ENCODE peak calls at places on chromosomes 11 and 22, in ten cellular contexts. One of them, this sample, is unnamed.

GRCh38 chr11:122727101-122727929 is 71.8 kb downstream of the UBASH3B start:
- DNase-seq in neuronal stem cell: peak
- DNase-seq in HCT116: no peak
- DNase-seq in naive thymus-derived CD4-positive, alpha-beta T cell: no peak
- DNase-seq in stomach: no peak
- DNase-seq in IMR-90: no peak
- DNase-seq in effector memory CD4-positive, alpha-beta T cell: no peak
- DNase-seq in substantia nigra: no peak
- DNase-seq in K562: no peak
- DNase-seq in SK-N-SH: peak
- DNase-seq in this sample: no peak

GRCh38 chr11:122817121-122817520 is 21.2 kb upstream of the CRTAM start:
- DNase-seq in IMR-90: no peak
- DNase-seq in naive thymus-derived CD4-positive, alpha-beta T cell: no peak
- DNase-seq in K562: no peak
- DNase-seq in effector memory CD4-positive, alpha-beta T cell: no peak
- DNase-seq in substantia nigra: no peak
- DNase-seq in HCT116: peak
- DNase-seq in SK-N-SH: no peak
- DNase-seq in neuronal stem cell: no peak
- DNase-seq in stomach: no peak
- DNase-seq in this sample: no peak

GRCh38 chr11:84232511-84232910 is 946.3 kb upstream of the CCDC90B start:
- DNase-seq in stomach: no peak
- DNase-seq in SK-N-SH: no peak
- DNase-seq in K562: no peak
- DNase-seq in substantia nigra: no peak
- DNase-seq in effector memory CD4-positive, alpha-beta T cell: no peak
- DNase-seq in neuronal stem cell: no peak
- DNase-seq in HCT116: no peak
- DNase-seq in naive thymus-derived CD4-positive, alpha-beta T cell: no peak
- DNase-seq in IMR-90: no peak
- DNase-seq in this sample: no peak

GRCh38 chr11:94025695-94026394 is 4.7 kb downstream of the HEPHL1 start:
- DNase-seq in naive thymus-derived CD4-positive, alpha-beta T cell: no peak
- DNase-seq in SK-N-SH: no peak
- DNase-seq in effector memory CD4-positive, alpha-beta T cell: no peak
- DNase-seq in K562: no peak
- DNase-seq in HCT116: no peak
- DNase-seq in IMR-90: peak
- DNase-seq in stomach: no peak
- DNase-seq in substantia nigra: no peak
- DNase-seq in neuronal stem cell: no peak
- DNase-seq in this sample: no peak

GRCh38 chr22:20653012-20653794 is 120.7 kb upstream of the SERPIND1 start:
- DNase-seq in stomach: no peak
- DNase-seq in neuronal stem cell: no peak
- DNase-seq in IMR-90: no peak
- DNase-seq in substantia nigra: no peak
- DNase-seq in SK-N-SH: no peak
- DNase-seq in K562: no peak
- DNase-seq in HCT116: no peak
- DNase-seq in naive thymus-derived CD4-positive, alpha-beta T cell: no peak
- DNase-seq in effector memory CD4-positive, alpha-beta T cell: no peak
- DNase-seq in this sample: no peak

GRCh38 chr11:30914143-30914762 is 328.1 kb upstream of the MPPED2 start:
- DNase-seq in IMR-90: peak
- DNase-seq in effector memory CD4-positive, alpha-beta T cell: no peak
- DNase-seq in naive thymus-derived CD4-positive, alpha-beta T cell: no peak
- DNase-seq in stomach: peak
- DNase-seq in SK-N-SH: peak
- DNase-seq in HCT116: peak
- DNase-seq in substantia nigra: peak
- DNase-seq in neuronal stem cell: peak
- DNase-seq in K562: peak
- DNase-seq in this sample: peak

GRCh38 chr22:35425971-35426800 is 26.2 kb downstream of the MCM5 start:
- DNase-seq in effector memory CD4-positive, alpha-beta T cell: no peak
- DNase-seq in HCT116: no peak
- DNase-seq in stomach: no peak
- DNase-seq in substantia nigra: no peak
- DNase-seq in K562: no peak
- DNase-seq in SK-N-SH: no peak
- DNase-seq in naive thymus-derived CD4-positive, alpha-beta T cell: no peak
- DNase-seq in IMR-90: peak
- DNase-seq in neuronal stem cell: no peak
- DNase-seq in this sample: peak

GRCh38 chr11:2944530-2944929 is 15.3 kb upstream of the PHLDA2 start:
- DNase-seq in HCT116: no peak
- DNase-seq in K562: no peak
- DNase-seq in naive thymus-derived CD4-positive, alpha-beta T cell: no peak
- DNase-seq in stomach: no peak
- DNase-seq in SK-N-SH: no peak
- DNase-seq in substantia nigra: no peak
- DNase-seq in neuronal stem cell: no peak
- DNase-seq in effector memory CD4-positive, alpha-beta T cell: no peak
- DNase-seq in IMR-90: no peak
- DNase-seq in this sample: no peak

GRCh38 chr11:111960916-111961315 is 23.8 kb downstream of the DIXDC1 start:
- DNase-seq in SK-N-SH: no peak
- DNase-seq in substantia nigra: no peak
- DNase-seq in IMR-90: no peak
- DNase-seq in neuronal stem cell: no peak
- DNase-seq in HCT116: no peak
- DNase-seq in K562: no peak
- DNase-seq in stomach: peak
- DNase-seq in effector memory CD4-positive, alpha-beta T cell: no peak
- DNase-seq in naive thymus-derived CD4-positive, alpha-beta T cell: no peak
- DNase-seq in this sample: peak

GRCh38 chr11:93875637-93876036 is 25.2 kb upstream of the VSTM5 start:
- DNase-seq in effector memory CD4-positive, alpha-beta T cell: no peak
- DNase-seq in stomach: no peak
- DNase-seq in naive thymus-derived CD4-positive, alpha-beta T cell: no peak
- DNase-seq in substantia nigra: no peak
- DNase-seq in SK-N-SH: no peak
- DNase-seq in IMR-90: no peak
- DNase-seq in HCT116: no peak
- DNase-seq in neuronal stem cell: no peak
- DNase-seq in K562: no peak
- DNase-seq in this sample: no peak

GRCh38 chr11:32033491-32033890 is 57.4 kb upstream of the RCN1 start:
- DNase-seq in effector memory CD4-positive, alpha-beta T cell: no peak
- DNase-seq in SK-N-SH: no peak
- DNase-seq in stomach: no peak
- DNase-seq in neuronal stem cell: no peak
- DNase-seq in K562: no peak
- DNase-seq in substantia nigra: no peak
- DNase-seq in naive thymus-derived CD4-positive, alpha-beta T cell: no peak
- DNase-seq in IMR-90: peak
- DNase-seq in HCT116: no peak
- DNase-seq in this sample: no peak

GRCh38 chr11:117884994-117885393 is 8.5 kb upstream of the FXYD6 start:
- DNase-seq in effector memory CD4-positive, alpha-beta T cell: no peak
- DNase-seq in K562: no peak
- DNase-seq in IMR-90: peak
- DNase-seq in neuronal stem cell: no peak
- DNase-seq in SK-N-SH: no peak
- DNase-seq in HCT116: no peak
- DNase-seq in substantia nigra: no peak
- DNase-seq in stomach: no peak
- DNase-seq in naive thymus-derived CD4-positive, alpha-beta T cell: no peak
- DNase-seq in this sample: no peak

GRCh38 chr22:35155403-35156025 is 89.6 kb downstream of the ISX start:
- DNase-seq in neuronal stem cell: no peak
- DNase-seq in naive thymus-derived CD4-positive, alpha-beta T cell: no peak
- DNase-seq in IMR-90: no peak
- DNase-seq in effector memory CD4-positive, alpha-beta T cell: no peak
- DNase-seq in SK-N-SH: no peak
- DNase-seq in substantia nigra: no peak
- DNase-seq in stomach: no peak
- DNase-seq in K562: no peak
- DNase-seq in HCT116: no peak
- DNase-seq in this sample: no peak

DNA sequence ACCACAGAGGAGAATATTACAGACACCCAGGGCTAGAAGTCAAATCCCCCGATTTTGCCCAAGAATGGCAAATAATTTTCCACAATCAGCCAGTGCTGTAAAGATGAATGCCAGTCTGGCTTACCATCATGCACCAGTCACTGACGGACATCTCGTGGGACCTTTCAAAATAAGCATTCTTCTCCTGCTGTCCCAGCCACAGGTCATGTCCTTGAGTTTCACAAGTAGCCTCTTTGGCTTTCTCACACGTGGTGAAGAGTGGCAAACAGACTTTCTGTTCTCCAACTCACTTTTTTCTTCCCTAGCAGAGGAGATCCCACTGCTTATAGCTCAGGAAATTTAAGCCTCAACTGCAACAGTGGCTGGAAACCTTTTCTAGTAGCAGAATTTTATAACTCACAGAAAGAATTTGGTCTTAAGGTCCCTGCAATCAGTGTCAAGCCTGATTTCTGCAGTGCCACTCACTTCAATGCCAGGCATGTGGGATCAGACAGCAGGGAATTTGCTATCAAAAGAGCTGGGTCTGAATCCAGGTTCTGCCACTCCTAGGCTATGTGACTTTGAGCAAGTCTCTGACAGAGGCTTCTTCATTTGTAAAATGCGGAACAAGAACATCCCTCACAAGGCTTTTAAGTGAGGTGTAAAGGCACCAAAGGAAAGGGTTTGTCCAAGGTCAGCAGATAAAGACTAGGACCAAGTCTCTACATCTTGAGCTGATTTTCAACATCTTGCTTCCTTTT is 3.6 kb downstream of the PIK3IP1 start:
- DNase-seq in substantia nigra: no peak
- DNase-seq in effector memory CD4-positive, alpha-beta T cell: no peak
- DNase-seq in IMR-90: no peak
- DNase-seq in neuronal stem cell: no peak
- DNase-seq in K562: no peak
- DNase-seq in SK-N-SH: no peak
- DNase-seq in naive thymus-derived CD4-positive, alpha-beta T cell: no peak
- DNase-seq in stomach: no peak
- DNase-seq in HCT116: no peak
- DNase-seq in this sample: no peak
- H3K27ac ChIP-seq in substantia nigra: peak
- H3K27ac ChIP-seq in effector memory CD4-positive, alpha-beta T cell: peak
- H3K27ac ChIP-seq in IMR-90: no peak
- H3K27ac ChIP-seq in neuronal stem cell: no peak
- H3K27ac ChIP-seq in K562: no peak
- H3K27ac ChIP-seq in SK-N-SH: no peak
- H3K27ac ChIP-seq in naive thymus-derived CD4-positive, alpha-beta T cell: peak
- H3K27ac ChIP-seq in stomach: peak
- H3K27ac ChIP-seq in HCT116: no peak
- H3K27ac ChIP-seq in this sample: peak

DNA sequence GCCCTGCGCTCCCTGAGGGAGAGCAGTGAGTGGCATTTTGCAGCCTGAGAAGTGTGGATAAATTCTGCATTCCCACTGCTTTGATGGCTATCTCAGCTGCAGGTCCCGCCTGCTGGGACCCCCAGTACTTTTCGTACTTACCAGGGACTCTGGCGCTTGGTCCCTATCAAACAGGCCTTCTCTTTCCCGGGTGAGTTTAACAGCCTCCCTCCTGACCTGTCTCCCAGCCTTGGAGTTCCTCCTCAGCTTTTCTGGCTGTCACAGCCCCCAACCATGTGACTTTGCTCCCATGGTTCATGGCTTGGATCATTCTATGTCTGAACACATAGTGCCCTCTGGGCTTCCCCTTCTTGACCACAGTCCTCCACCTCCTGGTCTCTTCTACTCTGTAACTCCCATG is 56.9 kb downstream of the PARVA start:
- DNase-seq in IMR-90: peak
- DNase-seq in naive thymus-derived CD4-positive, alpha-beta T cell: no peak
- DNase-seq in HCT116: no peak
- DNase-seq in K562: no peak
- DNase-seq in substantia nigra: no peak
- DNase-seq in neuronal stem cell: no peak
- DNase-seq in stomach: no peak
- DNase-seq in effector memory CD4-positive, alpha-beta T cell: no peak
- DNase-seq in SK-N-SH: no peak
- DNase-seq in this sample: no peak
- H3K27ac ChIP-seq in IMR-90: peak
- H3K27ac ChIP-seq in naive thymus-derived CD4-positive, alpha-beta T cell: no peak
- H3K27ac ChIP-seq in HCT116: no peak
- H3K27ac ChIP-seq in K562: no peak
- H3K27ac ChIP-seq in substantia nigra: no peak
- H3K27ac ChIP-seq in neuronal stem cell: no peak
- H3K27ac ChIP-seq in stomach: peak
- H3K27ac ChIP-seq in effector memory CD4-positive, alpha-beta T cell: no peak
- H3K27ac ChIP-seq in SK-N-SH: peak
- H3K27ac ChIP-seq in this sample: no peak

DNA sequence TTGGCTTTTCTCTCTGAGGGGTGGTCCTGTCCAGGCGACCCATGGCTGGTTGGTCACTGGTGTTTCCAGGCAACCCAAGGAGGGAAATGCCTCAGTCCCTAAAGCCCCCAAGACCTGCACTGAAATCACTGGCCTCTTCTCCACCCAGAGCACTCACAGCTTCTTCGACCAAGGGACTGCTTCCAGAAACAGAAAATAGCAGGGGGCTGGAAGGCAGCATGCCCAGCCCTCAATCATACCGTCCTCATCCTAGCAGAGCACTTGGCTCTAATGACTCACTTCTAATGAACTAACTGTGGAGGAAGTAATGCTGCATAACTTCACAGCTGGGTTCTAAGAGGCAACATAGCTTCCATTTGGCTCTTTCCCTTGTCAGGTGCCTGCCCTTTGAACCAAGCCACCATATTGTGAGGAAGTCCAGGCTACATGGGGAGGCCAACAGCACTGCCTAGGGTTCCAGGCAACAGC is 27.6 kb downstream of the DKK3 start:
- DNase-seq in K562: no peak
- DNase-seq in HCT116: no peak
- DNase-seq in IMR-90: peak
- DNase-seq in naive thymus-derived CD4-positive, alpha-beta T cell: no peak
- DNase-seq in SK-N-SH: no peak
- DNase-seq in effector memory CD4-positive, alpha-beta T cell: no peak
- DNase-seq in stomach: peak
- DNase-seq in substantia nigra: no peak
- DNase-seq in neuronal stem cell: no peak
- DNase-seq in this sample: no peak
- H3K27ac ChIP-seq in K562: no peak
- H3K27ac ChIP-seq in HCT116: no peak
- H3K27ac ChIP-seq in IMR-90: peak
- H3K27ac ChIP-seq in naive thymus-derived CD4-positive, alpha-beta T cell: no peak
- H3K27ac ChIP-seq in SK-N-SH: peak
- H3K27ac ChIP-seq in effector memory CD4-positive, alpha-beta T cell: no peak
- H3K27ac ChIP-seq in stomach: peak
- H3K27ac ChIP-seq in substantia nigra: no peak
- H3K27ac ChIP-seq in neuronal stem cell: no peak
- H3K27ac ChIP-seq in this sample: no peak

DNA sequence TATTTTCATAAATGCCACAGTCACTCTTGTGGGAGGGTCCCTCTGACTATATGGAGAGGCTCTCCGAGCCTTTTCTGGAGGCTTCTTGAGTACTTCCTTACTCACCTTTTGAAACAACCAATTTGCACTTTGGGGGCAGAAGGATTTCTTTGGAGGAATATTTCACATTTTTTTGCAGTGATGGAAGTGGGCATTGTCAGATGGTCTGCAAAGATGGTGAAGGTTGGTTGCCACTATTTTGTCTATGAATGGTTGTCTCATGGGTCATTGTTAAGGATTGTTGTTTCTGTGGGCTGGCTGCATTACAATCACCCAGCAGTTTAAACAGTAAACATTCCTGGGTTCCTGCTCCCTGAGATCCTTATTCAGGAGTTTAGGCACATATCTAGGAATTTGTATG is 388.2 kb downstream of the TMEM135 start:
- DNase-seq in substantia nigra: no peak
- DNase-seq in HCT116: no peak
- DNase-seq in stomach: no peak
- DNase-seq in IMR-90: peak
- DNase-seq in K562: no peak
- DNase-seq in neuronal stem cell: no peak
- DNase-seq in naive thymus-derived CD4-positive, alpha-beta T cell: no peak
- DNase-seq in SK-N-SH: no peak
- DNase-seq in effector memory CD4-positive, alpha-beta T cell: no peak
- DNase-seq in this sample: no peak
- H3K27ac ChIP-seq in substantia nigra: no peak
- H3K27ac ChIP-seq in HCT116: no peak
- H3K27ac ChIP-seq in stomach: no peak
- H3K27ac ChIP-seq in IMR-90: no peak
- H3K27ac ChIP-seq in K562: no peak
- H3K27ac ChIP-seq in neuronal stem cell: no peak
- H3K27ac ChIP-seq in naive thymus-derived CD4-positive, alpha-beta T cell: no peak
- H3K27ac ChIP-seq in SK-N-SH: no peak
- H3K27ac ChIP-seq in effector memory CD4-positive, alpha-beta T cell: no peak
- H3K27ac ChIP-seq in this sample: no peak

This sample was measured in left lung.